ENCODE peak calls at places on chromosomes 3 and 15, in seven cellular contexts. R is NT2/D1, N is fibroblast of lung, F is mesendoderm, Q is SK-N-MC, T is IMR-90, S is neural progenitor cell. H is an unnamed sample.

GRCh38 chr3:184583345-184584000 is 21.9 kb downstream of the EPHB3 start:
- DNase-seq in R (no peak), Q (no peak), F (no peak), T (no peak), N (no peak), S (peak; percentile 71), H (peak; percentile 71)

GRCh38 chr15:74257105-74257504 is 21.0 kb downstream of the CCDC33 start:
- DNase-seq in Q (no peak), N (no peak), S (no peak), F (no peak), R (no peak), T (no peak), H (no peak)

GRCh38 chr15:25437751-25438600 is 848 bp downstream of the UBE3A start:
- DNase-seq in S (peak; percentile 90), N (peak; percentile 52), T (peak; percentile 40), R (peak; percentile 20), Q (no peak), F (peak; percentile 82), H (peak; percentile 85)

GRCh38 chr3:114176890-114177289 is 2.0 kb downstream of the DRD3 start:
- DNase-seq in Q (no peak), F (no peak), N (no peak), R (no peak), S (no peak), T (no peak), H (no peak)

GRCh38 chr3:28726840-28727239 is 378.2 kb upstream of the AZI2 start:
- DNase-seq in N (peak; percentile 27), F (peak; percentile 86), R (peak; percentile 42), T (no peak), S (peak; percentile 76), Q (no peak), H (peak; percentile 89)

GRCh38 chr3:155701882-155702465 is 42.9 kb downstream of the PLCH1 start:
- DNase-seq in T (peak; percentile 58), F (peak; percentile 67), N (peak; percentile 73), S (peak; percentile 82), R (peak; percentile 23), Q (peak; percentile 74), H (no peak)

GRCh38 chr3:126125341-126125740 is 41.4 kb upstream of the SLC41A3 start:
- DNase-seq in S (no peak), N (no peak), R (no peak), T (no peak), Q (no peak), F (no peak), H (no peak)

GRCh38 chr3:53650424-53650823 is 156.0 kb downstream of the CACNA1D start:
- DNase-seq in N (no peak), Q (no peak), F (no peak), R (no peak), S (no peak), T (no peak), H (no peak)

GRCh38 chr3:123610331-123610730 is 25.5 kb upstream of the HACD2 start:
- DNase-seq in R (no peak), F (no peak), S (no peak), N (no peak), T (no peak), Q (no peak), H (no peak)

GRCh38 chr3:138186216-138186615 is 885 bp upstream of the ARMC8 start:
- DNase-seq in S (peak; percentile 8), Q (no peak), F (no peak), N (peak; percentile 50), R (no peak), T (no peak), H (no peak)
- H3K9ac ChIP-seq in S (no peak overlapping the region), Q (peak overlapping the region; percentile 98), F (no peak overlapping the region), N (no peak overlapping the region), R (no peak overlapping the region), T (no peak overlapping the region), H (no peak overlapping the region)

GRCh38 chr3:129317014-129317771 is 38.5 kb downstream of the HMCES start:
- DNase-seq in N (no peak), R (no peak), Q (no peak), S (no peak), T (no peak), F (no peak), H (no peak)
- H3K4me3 ChIP-seq in N (peak overlapping the region; percentile 83), R (peak overlapping the region; percentile 93), Q (peak overlapping the region; percentile 91), S (peak overlapping the region; percentile 92), T (peak overlapping the region; percentile 91), F (no peak overlapping the region), H (peak overlapping the region; percentile 82)

DNA sequence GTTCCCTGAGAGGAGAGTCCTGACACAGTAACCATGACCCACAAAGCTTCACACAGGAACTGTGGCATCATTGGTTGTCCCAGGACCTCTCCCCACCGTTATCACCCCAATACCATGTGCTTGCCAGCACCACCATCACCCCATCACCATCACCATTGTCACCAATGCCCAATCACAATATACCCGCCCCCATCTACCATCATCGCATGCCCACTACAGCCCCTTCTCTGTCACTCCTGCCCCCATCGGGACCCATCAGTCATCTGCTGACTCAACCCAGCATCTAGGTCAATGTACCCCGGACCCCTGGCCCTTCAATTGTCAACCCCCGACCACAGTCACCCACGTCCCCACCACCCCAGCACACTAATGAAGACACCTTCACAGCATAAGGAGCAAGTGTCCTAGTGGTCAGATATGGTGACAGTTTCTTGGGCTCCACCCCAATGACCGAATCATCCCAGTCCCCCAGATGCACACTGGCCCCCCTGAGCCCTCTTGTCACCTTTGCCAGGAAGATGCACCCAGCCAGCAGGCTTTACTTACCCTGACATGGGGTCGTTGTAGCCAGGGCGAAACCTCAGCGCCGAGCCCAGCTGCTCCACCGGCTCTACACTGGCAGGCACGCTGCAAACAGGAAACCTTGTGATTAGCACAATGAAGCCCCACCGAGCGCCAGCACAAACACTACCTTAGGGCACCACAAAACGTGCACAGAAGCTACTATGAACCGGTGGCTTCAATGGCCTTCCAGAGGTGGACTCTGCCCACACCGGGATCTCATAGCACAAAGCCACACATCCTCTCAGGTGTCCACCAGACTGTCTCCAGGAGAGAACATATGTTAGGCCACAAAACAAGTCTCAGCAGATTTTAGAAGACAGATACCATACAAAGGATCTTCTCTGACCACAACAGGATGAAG is 25.1 kb downstream of the SHISA5 start:
- DNase-seq in T (no peak), S (no peak), Q (no peak), R (no peak), F (no peak), N (no peak), H (peak; percentile 41)
- H3K9ac ChIP-seq in T (no peak overlapping the region), S (no peak overlapping the region), Q (no peak overlapping the region), R (no peak overlapping the region), F (no peak overlapping the region), N (no peak overlapping the region), H (no peak overlapping the region)

GRCh38 chr3:12999147-13000140 is 73.8 kb downstream of the IQSEC1 start:
- DNase-seq in N (no peak), Q (no peak), R (no peak), T (no peak), S (no peak), F (no peak), H (no peak)
- H3K4me3 ChIP-seq in N (no peak overlapping the region), Q (no peak overlapping the region), R (no peak overlapping the region), T (no peak overlapping the region), S (no peak overlapping the region), F (no peak overlapping the region), H (no peak overlapping the region)

GRCh38 chr3:124816206-124816605 is 71.0 kb downstream of the ITGB5 start:
- DNase-seq in R (no peak), T (no peak), S (no peak), F (no peak), Q (no peak), N (no peak), H (peak; percentile 35)
- H3K9ac ChIP-seq in R (no peak overlapping the region), T (no peak overlapping the region), S (no peak overlapping the region), F (no peak overlapping the region), Q (no peak overlapping the region), N (no peak overlapping the region), H (no peak overlapping the region)

GRCh38 chr15:22259881-22260421 is 179.6 kb downstream of the OR4M2 start:
- DNase-seq in N (no peak), S (no peak), F (no peak), T (no peak), R (no peak), Q (no peak), H (no peak)

GRCh38 chr15:22257047-22257667 is 176.8 kb downstream of the OR4M2 start:
- DNase-seq in R (peak; percentile 63), N (no peak), Q (no peak), T (no peak), S (no peak), F (no peak), H (no peak)

GRCh38 chr15:22253676-22254408 is 173.5 kb downstream of the OR4M2 start:
- DNase-seq in T (no peak), N (no peak), Q (no peak), S (no peak), R (no peak), F (no peak), H (no peak)

GRCh38 chr15:22258402-22259150 is 178.2 kb downstream of the OR4M2 start:
- DNase-seq in F (no peak), T (no peak), S (no peak), Q (no peak), N (no peak), R (no peak), H (no peak)

DNA sequence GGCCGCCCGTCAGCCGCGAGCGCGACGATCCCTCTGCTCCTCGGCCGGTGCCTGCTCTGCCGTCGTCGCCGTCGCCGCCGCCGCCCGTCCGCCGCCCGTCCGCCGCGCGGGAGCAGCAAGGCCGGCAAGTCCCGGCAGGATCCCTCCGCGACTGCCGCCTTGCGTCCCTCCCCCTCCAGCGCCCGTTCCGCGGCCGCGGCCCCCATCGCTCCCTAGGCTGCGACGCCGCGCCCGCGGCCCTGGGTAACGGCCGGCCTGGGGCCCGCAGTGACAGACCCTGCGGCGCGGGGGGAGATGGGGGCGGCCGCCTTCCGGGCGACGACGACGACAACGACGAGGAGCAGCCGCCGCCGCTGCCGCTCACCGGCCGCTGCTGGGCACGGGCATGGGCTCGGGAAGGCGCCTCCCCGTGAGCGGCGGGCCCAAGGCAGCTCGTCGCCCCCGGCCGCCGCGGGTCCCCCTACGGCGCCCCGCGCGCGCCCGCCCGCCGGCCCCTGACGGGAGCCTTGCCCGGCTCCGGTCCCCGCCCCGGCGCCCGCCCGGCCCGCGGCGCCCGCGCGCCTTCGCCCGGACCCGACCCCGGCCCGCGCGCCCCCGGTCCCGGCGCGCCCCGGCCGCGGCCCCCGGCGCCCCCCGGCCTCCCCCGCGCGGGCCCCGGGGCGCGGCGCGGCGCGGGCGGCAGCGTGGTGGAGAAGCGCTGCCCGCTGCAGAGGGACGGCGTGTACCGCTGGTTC is 177.5 kb downstream of the OR4M2 start:
- DNase-seq in T (no peak), S (no peak), R (peak; percentile 15), Q (no peak), N (no peak), F (no peak), H (no peak)
- H3K4me3 ChIP-seq in T (no peak overlapping the region), S (no peak overlapping the region), R (peak overlapping the region; percentile 34), Q (no peak overlapping the region), N (no peak overlapping the region), F (no peak overlapping the region), H (no peak overlapping the region)

GRCh38 chr15:63915888-63916731 is 82.4 kb upstream of the HERC1 start:
- DNase-seq in R (peak; percentile 78), N (peak; percentile 45), F (peak; percentile 73), T (peak; percentile 53), Q (no peak), S (peak; percentile 78), H (peak; percentile 89)
- H3K9ac ChIP-seq in R (no peak overlapping the region), N (no peak overlapping the region), F (no peak overlapping the region), T (no peak overlapping the region), Q (no peak overlapping the region), S (no peak overlapping the region), H (no peak overlapping the region)

DNA sequence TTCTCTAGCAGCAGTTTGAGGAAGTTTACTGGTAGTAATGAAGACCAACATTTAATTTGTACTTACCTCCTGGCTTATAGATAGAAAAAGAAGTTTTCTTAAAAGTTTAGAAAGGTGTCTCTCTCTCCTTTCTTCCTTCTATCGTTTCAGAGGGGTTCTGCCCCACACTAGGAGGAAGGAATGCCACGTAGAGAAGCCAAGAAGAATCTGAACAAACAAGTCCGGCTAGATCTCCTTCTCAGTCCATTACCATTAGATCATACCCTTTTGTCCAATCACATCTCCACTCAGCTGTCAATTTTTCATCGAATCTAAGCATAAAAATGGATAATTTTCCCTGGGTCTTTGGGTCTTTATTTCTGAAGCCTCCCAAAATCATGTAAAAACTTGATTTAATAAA is 1048.1 kb downstream of the SI start:
- DNase-seq in S (no peak), F (peak; percentile 27), R (no peak), T (no peak), N (no peak), Q (no peak), H (no peak)
- H3K4me3 ChIP-seq in S (no peak overlapping the region), F (no peak overlapping the region), R (no peak overlapping the region), T (no peak overlapping the region), N (no peak overlapping the region), Q (no peak overlapping the region), H (no peak overlapping the region)